ENCODE peak calls at places on chromosomes 12 and 14, in six cellular contexts. I is CD8-positive, alpha-beta T cell; Y is gastrocnemius medialis; A is neural progenitor cell; W is fibroblast of lung; D is GM12878. M is an unnamed sample. For H3K27me3 and H3K36me3, the result is how much of the 10 kb centered on the place peaks cover.

GRCh38 chr12:6167327-6168280 is 32.6 kb upstream of the CD9 start:
- DNase-seq in A (no peak), I (peak), D (peak), Y (peak), W (peak), M (peak)

GRCh38 chr14:68910540-68910939 is 68.6 kb downstream of the ACTN1 start:
- DNase-seq in I (no peak), Y (no peak), D (no peak), A (no peak), W (no peak), M (no peak)

GRCh38 chr12:102659200-102659911 is 179.0 kb upstream of the IGF1 start:
- DNase-seq in W (no peak), D (no peak), Y (no peak), I (no peak), A (no peak), M (no peak)

GRCh38 chr12:129873458-129873857 is 30.4 kb downstream of the TMEM132D start:
- DNase-seq in A (peak), D (no peak), I (no peak), Y (no peak), W (no peak), M (no peak)

GRCh38 chr12:79997115-79997805 is 62.4 kb upstream of the PPP1R12A start:
- DNase-seq in I (no peak), W (peak), A (no peak), Y (no peak), D (peak), M (no peak)

GRCh38 chr14:88502740-88503139 is 52.1 kb downstream of the PTPN21 start:
- DNase-seq in Y (no peak), W (no peak), A (no peak), D (no peak), I (no peak), M (no peak)

GRCh38 chr12:130423136-130423535 is 85.4 kb downstream of the PIWIL1 start:
- DNase-seq in I (no peak), Y (no peak), A (no peak), D (no peak), W (no peak), M (peak)

GRCh38 chr12:83010169-83010804 is 323.6 kb downstream of the TMTC2 start:
- DNase-seq in D (no peak), A (no peak), W (no peak), Y (no peak), I (no peak), M (no peak)

GRCh38 chr12:111180830-111181726 is 187.8 kb downstream of the PHETA1 start:
- DNase-seq in A (no peak), Y (peak), I (no peak), W (peak), D (no peak), M (peak)

GRCh38 chr12:65875635-65876034 is 51.4 kb downstream of the HMGA2 start:
- DNase-seq in Y (no peak), A (no peak), I (no peak), D (no peak), W (peak), M (no peak)

GRCh38 chr14:95204705-95205104 is 47.4 kb upstream of the DICER1 start:
- DNase-seq in W (no peak), D (no peak), I (no peak), Y (no peak), A (no peak), M (no peak)

GRCh38 chr14:22849212-22849819 is 12.9 kb downstream of the MMP14 start:
- DNase-seq in I (no peak), A (no peak), D (no peak), Y (peak), W (no peak), M (peak)

GRCh38 chr14:59969319-59969718 is 49.4 kb downstream of the LRRC9 start:
- DNase-seq in W (peak), I (no peak), A (no peak), Y (no peak), D (no peak), M (no peak)

GRCh38 chr14:68523994-68524725 is 268.7 kb downstream of the ZFP36L1 start:
- DNase-seq in I (no peak), Y (peak), A (no peak), W (peak), D (no peak), M (no peak)

GRCh38 chr14:93510030-93510429 is 79.3 kb downstream of the UNC79 start:
- DNase-seq in Y (no peak), I (no peak), D (no peak), A (no peak), W (no peak), M (no peak)

GRCh38 chr12:107442593-107442992 is 243.0 kb upstream of the PWP1 start:
- DNase-seq in A (peak), Y (no peak), W (no peak), I (no peak), D (no peak), M (no peak)

GRCh38 chr14:21642683-21643082 is 7.9 kb upstream of the OR10G2 start:
- DNase-seq in A (no peak), Y (no peak), W (no peak), I (no peak), D (no peak), M (no peak)

GRCh38 chr12:14185441-14186192 is 179.9 kb upstream of the ATF7IP start:
- DNase-seq in W (peak), Y (no peak), D (no peak), A (peak), I (no peak), M (no peak)

GRCh38 chr14:92615451-92615850 is 101.9 kb downstream of the RIN3 start:
- DNase-seq in A (no peak), Y (no peak), W (no peak), D (peak), I (peak), M (no peak)

GRCh38 chr14:38342803-38343202 is 86.9 kb upstream of the CLEC14A start:
- DNase-seq in D (no peak), I (no peak), A (no peak), Y (no peak), W (peak), M (no peak)

GRCh38 chr12:64679487-64679983 is 69.2 kb downstream of the RASSF3 start:
- DNase-seq in A (no peak), D (no peak), W (peak), Y (peak), I (peak), M (peak)

GRCh38 chr14:29558516-29558915 is 369.1 kb downstream of the PRKD1 start:
- DNase-seq in D (no peak), A (no peak), W (peak), I (no peak), Y (no peak), M (no peak)

GRCh38 chr14:76280221-76280620 is 95.7 kb upstream of the ESRRB start:
- DNase-seq in I (no peak), A (no peak), D (no peak), Y (no peak), W (no peak), M (no peak)

GRCh38 chr14:76277586-76278130 is 98.3 kb upstream of the ESRRB start:
- DNase-seq in I (no peak), D (no peak), A (no peak), W (no peak), Y (no peak), M (peak)

GRCh38 chr14:76287063-76287462 is 88.9 kb upstream of the ESRRB start:
- DNase-seq in Y (no peak), D (no peak), A (no peak), W (no peak), I (no peak), M (no peak)

DNA sequence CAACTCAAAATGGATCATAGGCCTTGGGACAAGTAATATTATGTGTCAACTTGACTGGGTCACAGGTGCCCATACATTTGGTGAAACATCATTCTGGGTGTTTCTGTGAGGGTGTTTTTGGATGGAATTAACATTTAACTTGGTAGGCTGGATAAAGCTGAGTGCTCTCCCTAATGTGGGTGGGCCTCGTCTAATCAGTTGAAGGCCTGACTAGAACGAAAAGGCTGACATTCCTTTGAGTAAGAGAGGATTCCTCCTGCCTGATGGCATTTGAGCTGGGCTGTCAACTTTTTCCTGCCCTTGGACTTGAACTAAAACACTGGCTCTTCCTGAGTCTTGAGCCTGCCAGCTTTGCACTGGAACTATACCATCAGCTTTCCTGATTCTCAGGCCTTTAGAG is 93.4 kb upstream of the ESRRB start:
- DNase-seq in Y (no peak), D (no peak), A (no peak), W (no peak), I (no peak), M (no peak)
- H3K27ac ChIP-seq in Y (no peak), D (no peak), A (no peak), W (no peak), I (no peak), M (no peak)

GRCh38 chr14:105150368-105151111 is 18.0 kb downstream of the JAG2 start:
- DNase-seq in W (no peak), I (no peak), Y (peak), A (no peak), D (no peak), M (no peak)

GRCh38 chr14:105149146-105149781 is 19.3 kb downstream of the JAG2 start:
- DNase-seq in A (no peak), D (no peak), Y (no peak), I (no peak), W (no peak), M (no peak)

GRCh38 chr14:105151131-105151837 is 17.3 kb downstream of the JAG2 start:
- DNase-seq in D (no peak), A (no peak), I (no peak), W (no peak), Y (peak), M (no peak)

GRCh38 chr14:105148604-105149145 is 19.9 kb downstream of the JAG2 start:
- DNase-seq in W (no peak), A (no peak), D (no peak), Y (peak), I (no peak), M (no peak)

DNA sequence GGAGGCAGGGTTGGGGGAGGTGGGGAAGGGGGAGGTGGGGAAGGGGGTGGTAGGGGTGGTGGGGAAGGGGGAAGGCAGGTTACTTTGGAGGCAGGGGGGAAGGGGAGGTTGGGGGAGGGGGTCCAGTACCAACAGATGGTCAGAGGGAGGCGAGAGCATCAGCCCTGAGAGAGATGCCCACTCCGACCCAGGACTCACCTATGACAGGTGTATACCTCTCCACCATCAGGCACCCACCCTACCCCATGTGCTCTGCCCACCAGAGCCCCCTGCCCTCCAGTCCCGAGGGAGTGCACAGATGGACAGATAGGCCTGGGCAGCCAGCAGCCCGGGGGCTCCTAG is 18.6 kb downstream of the JAG2 start:
- DNase-seq in W (no peak), Y (peak), D (no peak), A (no peak), I (no peak), M (no peak)
- H3K27me3 ChIP-seq in W (under half), Y (under half), D (under half), A (under half), I (under half), M (under half)

DNA sequence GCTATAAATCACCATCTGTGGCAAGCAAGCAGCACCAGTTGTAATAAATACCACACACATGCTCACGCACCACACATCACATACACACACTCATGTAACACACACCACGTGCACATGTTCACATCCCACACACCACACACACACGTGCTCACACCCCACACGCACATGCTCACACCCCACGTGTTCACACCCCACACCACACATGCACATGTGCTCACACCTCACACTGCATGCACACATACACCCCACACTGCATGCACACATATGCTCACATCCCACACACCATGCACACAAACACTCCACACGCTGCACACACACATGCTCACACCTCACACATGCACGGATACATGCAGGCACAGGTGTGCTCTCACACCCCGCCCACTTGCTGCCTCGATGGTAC is 22.9 kb upstream of the ANKLE2 start:
- DNase-seq in D (no peak), Y (no peak), I (no peak), A (no peak), W (no peak), M (no peak)
- H3K36me3 ChIP-seq in D (under half), Y (half or more), I (half or more), A (under half), W (half or more), M (half or more)

DNA sequence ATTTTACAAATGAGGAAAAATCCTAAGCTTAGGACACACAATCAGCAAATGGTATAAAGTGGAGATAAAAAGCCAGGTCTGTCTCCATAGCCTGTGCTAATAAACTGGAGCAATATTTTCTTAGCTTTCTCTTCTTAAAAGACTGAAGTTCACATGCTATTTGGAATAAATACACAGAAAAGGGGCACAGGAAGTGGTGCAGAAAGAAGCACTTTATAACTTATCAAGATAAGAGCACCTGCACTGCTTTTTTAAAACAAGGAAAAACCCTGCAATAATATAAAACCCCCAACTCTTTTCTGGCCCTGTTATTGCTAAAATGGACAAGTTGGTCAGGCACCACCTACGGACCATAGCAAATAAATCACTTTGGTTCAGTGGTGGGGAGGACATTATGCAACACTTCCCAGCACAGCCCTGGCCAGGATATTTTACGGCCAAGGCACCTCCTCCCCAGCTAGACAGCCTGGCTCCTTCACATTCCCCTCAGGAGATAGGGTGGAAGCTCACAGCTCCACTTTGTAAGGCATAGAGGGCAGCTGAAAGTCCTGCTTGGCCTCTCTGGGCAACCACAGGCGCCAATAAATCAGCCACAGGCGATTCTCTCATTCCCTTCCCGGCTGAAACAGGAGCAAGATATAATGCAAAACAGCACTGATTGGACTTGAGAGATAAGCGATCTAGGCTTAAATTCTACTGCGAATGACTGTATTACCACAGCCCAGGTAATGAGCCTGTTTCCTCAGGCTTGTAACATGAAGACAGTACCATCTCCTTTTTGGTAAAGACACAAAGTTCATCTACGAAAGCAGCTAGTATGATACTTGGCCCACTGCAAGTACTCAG is 2.1 kb downstream of the ZBTB25 start:
- DNase-seq in A (no peak), D (no peak), W (peak), I (no peak), Y (peak), M (peak)
- H3K27ac ChIP-seq in A (no peak), D (peak), W (peak), I (peak), Y (peak), M (peak)

DNA sequence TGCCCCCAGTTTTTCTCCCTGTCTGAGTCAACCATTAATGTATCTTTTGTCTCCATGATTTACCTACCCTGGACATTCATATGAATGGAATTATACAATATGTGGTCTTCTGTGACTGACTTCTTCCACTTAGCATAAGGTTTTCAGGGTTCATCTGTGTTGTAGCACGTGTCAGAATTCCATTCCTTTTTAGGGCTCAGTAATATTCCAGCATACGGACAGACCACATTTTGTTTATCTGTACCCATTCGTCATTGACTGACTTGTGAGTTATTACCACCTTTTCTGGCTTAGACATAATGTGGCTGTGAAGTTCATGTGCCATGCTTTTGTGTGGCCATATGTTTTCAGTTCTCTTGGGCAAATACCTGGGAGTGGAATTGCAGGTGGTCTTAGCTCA is 37.9 kb downstream of the TSPAN9 start:
- DNase-seq in D (no peak), Y (no peak), A (no peak), I (no peak), W (no peak), M (no peak)
- H3K27me3 ChIP-seq in D (under half), Y (under half), A (under half), I (under half), W (under half), M (under half)

GRCh38 chr12:118144499-118144898 is 8.6 kb downstream of the PEBP1 start:
- DNase-seq in A (no peak), I (no peak), D (no peak), W (no peak), Y (no peak), M (no peak)

GRCh38 chr12:118145113-118145797 is 9.3 kb downstream of the PEBP1 start:
- DNase-seq in I (no peak), A (no peak), Y (no peak), D (no peak), W (no peak), M (no peak)

GRCh38 chr12:118136559-118137003 is 657 bp downstream of the PEBP1 start:
- DNase-seq in Y (peak), A (peak), I (peak), D (no peak), W (peak), M (peak)

GRCh38 chr12:118137148-118137678 is 1.3 kb downstream of the PEBP1 start:
- DNase-seq in W (no peak), D (no peak), I (no peak), A (no peak), Y (no peak), M (no peak)

GRCh38 chr12:118140825-118141224 is 4.9 kb downstream of the PEBP1 start:
- DNase-seq in Y (no peak), A (no peak), I (no peak), W (no peak), D (no peak), M (no peak)
- H3K36me3 ChIP-seq in Y (under half), A (under half), I (under half), W (under half), D (under half), M (half or more)

GRCh38 chr12:30417697-30418231 is 277.9 kb downstream of the IPO8 start:
- DNase-seq in Y (peak), W (peak), I (no peak), A (no peak), D (no peak), M (no peak)
- H3K27ac ChIP-seq in Y (peak), W (peak), I (no peak), A (no peak), D (no peak), M (no peak)

GRCh38 chr14:72559227-72559626 is 334.7 kb downstream of the DPF3 start:
- DNase-seq in I (no peak), A (peak), Y (no peak), D (no peak), W (peak), M (no peak)
- H3K27me3 ChIP-seq in I (under half), A (under half), Y (under half), D (under half), W (under half), M (under half)

GRCh38 chr12:96241484-96242256 is 47.5 kb downstream of the ELK3 start:
- DNase-seq in W (peak), D (no peak), A (no peak), I (peak), Y (no peak), M (no peak)
- H3K36me3 ChIP-seq in W (under half), D (under half), A (under half), I (under half), Y (under half), M (under half)

GRCh38 chr12:116278259-116278595 is 734 bp upstream of the MED13L start:
- DNase-seq in A (no peak), D (no peak), Y (no peak), I (no peak), W (no peak), M (no peak)
- H3K27ac ChIP-seq in A (no peak), D (no peak), Y (no peak), I (no peak), W (peak), M (peak)

M was measured in tibial artery.